ENCODE peak calls at places on chromosome 16, in five cellular contexts. One of them, this sample, is unnamed.
A peak's percentile ranks its signal among the peaks of the same experiment; 100 is the strongest.

GRCh38 chr16:51431517-51432241 is 280.6 kb upstream of the SALL1 start:
- DNase-seq in fibroblast of lung: peak; percentile 97
- DNase-seq in neural progenitor cell: peak; percentile 26
- DNase-seq in prostate gland: no peak
- DNase-seq in cardiac muscle cell: peak; percentile 95
- DNase-seq in this sample: peak; percentile 35

GRCh38 chr16:88993006-88993787 is 16.2 kb upstream of the CBFA2T3 start:
- DNase-seq in fibroblast of lung: peak; percentile 4
- DNase-seq in neural progenitor cell: peak; percentile 55
- DNase-seq in prostate gland: no peak
- DNase-seq in cardiac muscle cell: peak; percentile 4
- DNase-seq in this sample: peak; percentile 93

GRCh38 chr16:922051-922450 is 48.7 kb downstream of the LMF1 start:
- DNase-seq in fibroblast of lung: no peak
- DNase-seq in neural progenitor cell: no peak
- DNase-seq in prostate gland: no peak
- DNase-seq in cardiac muscle cell: no peak
- DNase-seq in this sample: no peak

GRCh38 chr16:16014329-16015224 is 65.2 kb downstream of the ABCC1 start:
- DNase-seq in fibroblast of lung: peak; percentile 69
- DNase-seq in neural progenitor cell: no peak
- DNase-seq in prostate gland: peak; percentile 66
- DNase-seq in cardiac muscle cell: peak; percentile 75
- DNase-seq in this sample: peak; percentile 77

GRCh38 chr16:81715358-81716196 is 63.5 kb upstream of the PLCG2 start:
- DNase-seq in fibroblast of lung: no peak
- DNase-seq in neural progenitor cell: no peak
- DNase-seq in prostate gland: no peak
- DNase-seq in cardiac muscle cell: no peak
- DNase-seq in this sample: no peak

GRCh38 chr16:59181821-59182420 is 447.8 kb upstream of the GOT2 start:
- DNase-seq in fibroblast of lung: no peak
- DNase-seq in neural progenitor cell: no peak
- DNase-seq in prostate gland: no peak
- DNase-seq in cardiac muscle cell: no peak
- DNase-seq in this sample: no peak

GRCh38 chr16:85601730-85602401 is 11.3 kb upstream of the GSE1 start:
- DNase-seq in fibroblast of lung: no peak
- DNase-seq in neural progenitor cell: no peak
- DNase-seq in prostate gland: no peak
- DNase-seq in cardiac muscle cell: no peak
- DNase-seq in this sample: no peak

GRCh38 chr16:80938035-80938927 is 68.4 kb downstream of the CMC2 start:
- DNase-seq in fibroblast of lung: peak; percentile 94
- DNase-seq in neural progenitor cell: peak; percentile 94
- DNase-seq in prostate gland: peak; percentile 65
- DNase-seq in cardiac muscle cell: peak; percentile 99
- DNase-seq in this sample: peak; percentile 5

GRCh38 chr16:11090947-11091785 is 146.8 kb downstream of the CLEC16A start:
- DNase-seq in fibroblast of lung: no peak
- DNase-seq in neural progenitor cell: no peak
- DNase-seq in prostate gland: no peak
- DNase-seq in cardiac muscle cell: no peak
- DNase-seq in this sample: no peak

GRCh38 chr16:79980650-79981521 is 380.3 kb upstream of the MAF start:
- DNase-seq in fibroblast of lung: no peak
- DNase-seq in neural progenitor cell: peak; percentile 59
- DNase-seq in prostate gland: no peak
- DNase-seq in cardiac muscle cell: no peak
- DNase-seq in this sample: no peak

GRCh38 chr16:12255919-12256665 is 279.6 kb downstream of the SNX29 start:
- DNase-seq in fibroblast of lung: no peak
- DNase-seq in neural progenitor cell: no peak
- DNase-seq in prostate gland: no peak
- DNase-seq in cardiac muscle cell: no peak
- DNase-seq in this sample: no peak

GRCh38 chr16:30010817-30011504 is at the start of gene DOC2A:
- DNase-seq in fibroblast of lung: no peak
- DNase-seq in neural progenitor cell: peak; percentile 78
- DNase-seq in prostate gland: no peak
- DNase-seq in cardiac muscle cell: no peak
- DNase-seq in this sample: no peak

GRCh38 chr16:2339521-2340484 is 725 bp downstream of the ABCA3 start:
- DNase-seq in fibroblast of lung: peak; percentile 6
- DNase-seq in neural progenitor cell: peak; percentile 75
- DNase-seq in prostate gland: peak; percentile 33
- DNase-seq in cardiac muscle cell: peak; percentile 12
- DNase-seq in this sample: peak; percentile 60

GRCh38 chr16:71288570-71288889 is 672 bp downstream of the CMTR2 start:
- DNase-seq in fibroblast of lung: no peak
- DNase-seq in neural progenitor cell: no peak
- DNase-seq in prostate gland: no peak
- DNase-seq in cardiac muscle cell: no peak
- DNase-seq in this sample: no peak

GRCh38 chr16:73636196-73636595 is 588.3 kb upstream of the ZFHX3 start:
- DNase-seq in fibroblast of lung: no peak
- DNase-seq in neural progenitor cell: no peak
- DNase-seq in prostate gland: no peak
- DNase-seq in cardiac muscle cell: no peak
- DNase-seq in this sample: no peak

GRCh38 chr16:31052131-31052530 is 18.8 kb downstream of the STX4 start:
- DNase-seq in fibroblast of lung: peak; percentile 96
- DNase-seq in neural progenitor cell: no peak
- DNase-seq in prostate gland: no peak
- DNase-seq in cardiac muscle cell: peak; percentile 81
- DNase-seq in this sample: peak; percentile 73

GRCh38 chr16:21646721-21647561 is 5.5 kb downstream of the IGSF6 start:
- DNase-seq in fibroblast of lung: no peak
- DNase-seq in neural progenitor cell: no peak
- DNase-seq in prostate gland: no peak
- DNase-seq in cardiac muscle cell: no peak
- DNase-seq in this sample: no peak

GRCh38 chr16:649646-650045 is 481 bp downstream of the WDR90 start:
- DNase-seq in fibroblast of lung: no peak
- DNase-seq in neural progenitor cell: no peak
- DNase-seq in prostate gland: no peak
- DNase-seq in cardiac muscle cell: no peak
- DNase-seq in this sample: no peak

GRCh38 chr16:30901201-30902069 is 5.0 kb downstream of the CTF1 start:
- DNase-seq in fibroblast of lung: no peak
- DNase-seq in neural progenitor cell: no peak
- DNase-seq in prostate gland: no peak
- DNase-seq in cardiac muscle cell: peak; percentile 18
- DNase-seq in this sample: no peak

GRCh38 chr16:53429221-53429943 is 4.9 kb upstream of the RBL2 start:
- DNase-seq in fibroblast of lung: peak; percentile 87
- DNase-seq in neural progenitor cell: no peak
- DNase-seq in prostate gland: peak; percentile 42
- DNase-seq in cardiac muscle cell: peak; percentile 84
- DNase-seq in this sample: no peak

GRCh38 chr16:48188449-48189102 is 32.8 kb upstream of the ABCC12 start:
- DNase-seq in fibroblast of lung: no peak
- DNase-seq in neural progenitor cell: no peak
- DNase-seq in prostate gland: no peak
- DNase-seq in cardiac muscle cell: peak; percentile 10
- DNase-seq in this sample: no peak

GRCh38 chr16:89401641-89402445 is 88.5 kb downstream of the ANKRD11 start:
- DNase-seq in fibroblast of lung: no peak
- DNase-seq in neural progenitor cell: no peak
- DNase-seq in prostate gland: no peak
- DNase-seq in cardiac muscle cell: peak; percentile 15
- DNase-seq in this sample: no peak

GRCh38 chr16:1188781-1189189 is 35.9 kb downstream of the CACNA1H start:
- DNase-seq in fibroblast of lung: peak; percentile 7
- DNase-seq in neural progenitor cell: peak; percentile 90
- DNase-seq in prostate gland: peak; percentile 32
- DNase-seq in cardiac muscle cell: peak; percentile 49
- DNase-seq in this sample: peak; percentile 66

GRCh38 chr16:20675488-20676267 is 21.8 kb downstream of the ACSM1 start:
- DNase-seq in fibroblast of lung: no peak
- DNase-seq in neural progenitor cell: peak; percentile 15
- DNase-seq in prostate gland: peak; percentile 76
- DNase-seq in cardiac muscle cell: peak; percentile 57
- DNase-seq in this sample: no peak

GRCh38 chr16:47625115-47625567 is 164.0 kb downstream of the PHKB start:
- DNase-seq in fibroblast of lung: no peak
- DNase-seq in neural progenitor cell: no peak
- DNase-seq in prostate gland: no peak
- DNase-seq in cardiac muscle cell: no peak
- DNase-seq in this sample: no peak

GRCh38 chr16:49050607-49051006 is 231.0 kb downstream of the CBLN1 start:
- DNase-seq in fibroblast of lung: no peak
- DNase-seq in neural progenitor cell: no peak
- DNase-seq in prostate gland: no peak
- DNase-seq in cardiac muscle cell: peak; percentile 6
- DNase-seq in this sample: no peak

GRCh38 chr16:28039493-28039892 is 24.0 kb downstream of the GSG1L start:
- DNase-seq in fibroblast of lung: no peak
- DNase-seq in neural progenitor cell: no peak
- DNase-seq in prostate gland: no peak
- DNase-seq in cardiac muscle cell: no peak
- DNase-seq in this sample: no peak

GRCh38 chr16:72744064-72744793 is 303.7 kb downstream of the ZFHX3 start:
- DNase-seq in fibroblast of lung: no peak
- DNase-seq in neural progenitor cell: no peak
- DNase-seq in prostate gland: no peak
- DNase-seq in cardiac muscle cell: no peak
- DNase-seq in this sample: no peak

GRCh38 chr16:77745972-77746371 is 23.7 kb downstream of the NUDT7 start:
- DNase-seq in fibroblast of lung: peak; percentile 54
- DNase-seq in neural progenitor cell: no peak
- DNase-seq in prostate gland: no peak
- DNase-seq in cardiac muscle cell: no peak
- DNase-seq in this sample: no peak

GRCh38 chr16:4016648-4017047 is 99.6 kb downstream of the ADCY9 start:
- DNase-seq in fibroblast of lung: peak; percentile 85
- DNase-seq in neural progenitor cell: no peak
- DNase-seq in prostate gland: no peak
- DNase-seq in cardiac muscle cell: peak; percentile 58
- DNase-seq in this sample: no peak
- H3K4me1 ChIP-seq in fibroblast of lung: peaks cover 11% of the 10 kb centered on the region
- H3K4me1 ChIP-seq in neural progenitor cell: peaks cover 1% of the 10 kb centered on the region
- H3K4me1 ChIP-seq in prostate gland: no peaks in the 10 kb centered on the region
- H3K4me1 ChIP-seq in cardiac muscle cell: no peaks in the 10 kb centered on the region
- H3K4me1 ChIP-seq in this sample: peaks cover 43% of the 10 kb centered on the region

DNA sequence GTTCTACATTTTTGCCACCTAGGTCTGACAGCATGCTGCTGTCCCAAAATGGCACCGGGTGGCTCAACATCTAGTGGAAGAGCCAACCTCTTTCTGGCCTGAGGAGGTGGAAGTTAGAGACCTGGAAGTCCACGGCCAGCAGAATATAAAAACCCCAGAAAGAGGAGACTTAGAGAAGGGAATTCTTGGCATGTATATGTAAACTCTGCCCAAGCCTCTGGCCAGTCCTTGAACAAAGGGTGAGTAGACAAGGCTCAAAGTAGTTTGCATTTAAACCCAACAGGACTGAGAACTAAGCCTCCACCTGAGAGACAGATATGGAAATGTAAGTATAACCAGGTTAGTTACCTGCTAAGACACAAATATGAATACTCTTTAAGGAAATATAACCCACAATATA is 210.3 kb downstream of the GRIN2A start:
- DNase-seq in fibroblast of lung: no peak
- DNase-seq in neural progenitor cell: no peak
- DNase-seq in prostate gland: no peak
- DNase-seq in cardiac muscle cell: no peak
- DNase-seq in this sample: no peak
- H3K27ac ChIP-seq in fibroblast of lung: no peak overlapping the region
- H3K27ac ChIP-seq in neural progenitor cell: no peak overlapping the region
- H3K27ac ChIP-seq in prostate gland: no peak overlapping the region
- H3K27ac ChIP-seq in cardiac muscle cell: no peak overlapping the region
- H3K27ac ChIP-seq in this sample: no peak overlapping the region

GRCh38 chr16:56969769-56970168 is 8.0 kb downstream of the CETP start:
- DNase-seq in fibroblast of lung: no peak
- DNase-seq in neural progenitor cell: no peak
- DNase-seq in prostate gland: no peak
- DNase-seq in cardiac muscle cell: no peak
- DNase-seq in this sample: no peak

GRCh38 chr16:56964243-56965148 is 2.7 kb downstream of the CETP start:
- DNase-seq in fibroblast of lung: peak; percentile 92
- DNase-seq in neural progenitor cell: peak; percentile 96
- DNase-seq in prostate gland: peak; percentile 54
- DNase-seq in cardiac muscle cell: peak; percentile 89
- DNase-seq in this sample: peak; percentile 66

GRCh38 chr16:56965939-56966515 is 4.3 kb downstream of the CETP start:
- DNase-seq in fibroblast of lung: no peak
- DNase-seq in neural progenitor cell: no peak
- DNase-seq in prostate gland: no peak
- DNase-seq in cardiac muscle cell: peak; percentile 54
- DNase-seq in this sample: no peak

GRCh38 chr16:56965149-56965938 is 3.6 kb downstream of the CETP start:
- DNase-seq in fibroblast of lung: no peak
- DNase-seq in neural progenitor cell: no peak
- DNase-seq in prostate gland: no peak
- DNase-seq in cardiac muscle cell: no peak
- DNase-seq in this sample: peak; percentile 34

GRCh38 chr16:56967733-56968132 is 6.0 kb downstream of the CETP start:
- DNase-seq in fibroblast of lung: no peak
- DNase-seq in neural progenitor cell: no peak
- DNase-seq in prostate gland: no peak
- DNase-seq in cardiac muscle cell: peak; percentile 81
- DNase-seq in this sample: no peak
- H3K4me1 ChIP-seq in fibroblast of lung: peaks cover 11% of the 10 kb centered on the region
- H3K4me1 ChIP-seq in neural progenitor cell: no peaks in the 10 kb centered on the region
- H3K4me1 ChIP-seq in prostate gland: no peaks in the 10 kb centered on the region
- H3K4me1 ChIP-seq in cardiac muscle cell: no peaks in the 10 kb centered on the region
- H3K4me1 ChIP-seq in this sample: peaks cover 15% of the 10 kb centered on the region

GRCh38 chr16:64077242-64077641 is 1044.6 kb downstream of the CDH11 start:
- DNase-seq in fibroblast of lung: no peak
- DNase-seq in neural progenitor cell: no peak
- DNase-seq in prostate gland: no peak
- DNase-seq in cardiac muscle cell: no peak
- DNase-seq in this sample: no peak
- H3K27ac ChIP-seq in fibroblast of lung: no peak overlapping the region
- H3K27ac ChIP-seq in neural progenitor cell: no peak overlapping the region
- H3K27ac ChIP-seq in prostate gland: no peak overlapping the region
- H3K27ac ChIP-seq in cardiac muscle cell: no peak overlapping the region
- H3K27ac ChIP-seq in this sample: no peak overlapping the region

This sample was measured in SJCRH30.